ENCODE peak calls at places on chromosomes 7 and 10, in four cellular contexts. H is progenitor cell of endocrine pancreas; E is amygdala; L is stimulated activated effector memory CD8-positive, alpha-beta T cell treated with anti-CD3 and anti-CD28 coated beads, Interleukin-12 subunit alpha, Interleukin-12 subunit beta, amount 100 ng/mL, for 72 hours. J is an unnamed sample.
A peak's percentile ranks its signal among the peaks of the same experiment; 100 is the strongest.

GRCh38 chr7:112071856-112072255 is 134.3 kb downstream of the DOCK4 start:
- DNase-seq in L (no peak), H (no peak), E (no peak), J (no peak)

GRCh38 chr7:151761957-151762356 is 115.0 kb downstream of the PRKAG2 start:
- DNase-seq in H (no peak), E (no peak), L (no peak), J (no peak)

GRCh38 chr7:28729276-28729675 is 228.9 kb downstream of the TRIL start:
- DNase-seq in E (no peak), H (no peak), L (no peak), J (no peak)

GRCh38 chr7:132065193-132065972 is 509.0 kb upstream of the PODXL start:
- DNase-seq in L (no peak), H (no peak), E (no peak), J (peak; percentile 20)

GRCh38 chr7:92763636-92764423 is 72.5 kb downstream of the CDK6 start:
- DNase-seq in H (no peak), E (no peak), L (no peak), J (no peak)

GRCh38 chr7:21969822-21970221 is 24.1 kb upstream of the CDCA7L start:
- DNase-seq in H (no peak), E (no peak), L (no peak), J (no peak)

GRCh38 chr7:96501318-96501717 is 179.4 kb upstream of the SLC25A13 start:
- DNase-seq in L (no peak), H (no peak), E (no peak), J (no peak)

GRCh38 chr10:70617798-70618568 is 15.4 kb upstream of the PRF1 start:
- DNase-seq in H (no peak), E (no peak), L (peak; percentile 69), J (no peak)

GRCh38 chr7:151141855-151142685 is 25.4 kb downstream of the GBX1 start:
- DNase-seq in H (no peak), E (no peak), L (no peak), J (no peak)

GRCh38 chr7:94313926-94314325 is 80.8 kb upstream of the COL1A2 start:
- DNase-seq in H (no peak), E (no peak), L (no peak), J (no peak)

GRCh38 chr7:111056371-111056770 is 34.6 kb upstream of the LRRN3 start:
- DNase-seq in H (no peak), E (no peak), L (no peak), J (no peak)

GRCh38 chr7:7820409-7820808 is 102.0 kb upstream of the RPA3 start:
- DNase-seq in L (no peak), H (no peak), E (no peak), J (no peak)

GRCh38 chr10:122181055-122181732 is 89.9 kb upstream of the BTBD16 start:
- DNase-seq in L (no peak), H (no peak), E (no peak), J (no peak)

J was measured in glomerular endothelial cell.